ENCODE peak calls at places on chromosomes 2 and 18, in six cellular contexts. H, A, O, V, L and W are unnamed samples.

GRCh38 chr2:204110250-204111183 is 174.0 kb downstream of the ICOS start:
- DNase-seq in V (no peak), L (no peak), H (no peak), A (peak), O (no peak), W (no peak)

GRCh38 chr2:64766841-64767669 is 113.3 kb upstream of the SERTAD2 start:
- DNase-seq in L (no peak), O (no peak), A (no peak), V (peak), H (no peak), W (no peak)

GRCh38 chr2:240387669-240388358 is 47.6 kb upstream of the GPC1 start:
- DNase-seq in H (no peak), A (no peak), V (peak), L (no peak), O (peak), W (no peak)

GRCh38 chr2:58448065-58448507 is 207.0 kb upstream of the FANCL start:
- DNase-seq in L (peak), A (no peak), O (peak), V (peak), H (peak), W (no peak)

GRCh38 chr2:53170463-53170862 is 597.1 kb upstream of the CHAC2 start:
- DNase-seq in L (no peak), H (no peak), A (no peak), O (no peak), V (no peak), W (no peak)

GRCh38 chr2:65491381-65491903 is 59.0 kb upstream of the SPRED2 start:
- DNase-seq in H (no peak), O (no peak), V (no peak), L (no peak), A (no peak), W (no peak)

GRCh38 chr2:72027426-72028161 is 120.1 kb downstream of the CYP26B1 start:
- DNase-seq in H (peak), L (no peak), O (no peak), V (no peak), A (no peak), W (no peak)

GRCh38 chr18:35331367-35332087 is 12.7 kb downstream of the ZNF24 start:
- DNase-seq in O (no peak), V (no peak), A (no peak), L (no peak), H (no peak), W (no peak)

GRCh38 chr2:219457784-219458369 is 23.2 kb downstream of the SPEG start:
- DNase-seq in L (no peak), H (no peak), A (no peak), V (no peak), O (no peak), W (no peak)

GRCh38 chr2:240921319-240922233 is 15.4 kb downstream of the CROCC2 start:
- DNase-seq in V (no peak), A (no peak), L (no peak), O (no peak), H (peak), W (no peak)

GRCh38 chr18:31138709-31139108 is 23.9 kb downstream of the DSC1 start:
- DNase-seq in A (no peak), L (no peak), V (no peak), H (no peak), O (no peak), W (no peak)

GRCh38 chr18:58578835-58579560 is 49.9 kb downstream of the ALPK2 start:
- DNase-seq in L (no peak), O (peak), V (no peak), A (no peak), H (no peak), W (no peak)

GRCh38 chr2:6905668-6906067 is 11.5 kb upstream of the RNF144A start:
- DNase-seq in V (no peak), L (no peak), H (no peak), A (no peak), O (no peak), W (no peak)

GRCh38 chr2:227862227-227862740 is 9.1 kb upstream of the DAW1 start:
- DNase-seq in O (peak), A (peak), L (no peak), H (no peak), V (peak), W (no peak)

GRCh38 chr2:175964195-175964594 is 37.9 kb downstream of the LNPK start:
- DNase-seq in A (no peak), V (no peak), L (no peak), O (peak), H (no peak), W (no peak)

GRCh38 chr2:152376385-152376784 is 41.4 kb downstream of the FMNL2 start:
- DNase-seq in V (no peak), L (no peak), A (no peak), H (no peak), O (no peak), W (no peak)

GRCh38 chr2:44310287-44310686 is 35.0 kb downstream of the SLC3A1 start:
- DNase-seq in H (no peak), A (no peak), V (no peak), O (no peak), L (no peak), W (no peak)

GRCh38 chr2:95670167-95670566 is 78.4 kb downstream of the TRIM43 start:
- DNase-seq in V (no peak), A (no peak), O (no peak), H (no peak), L (no peak), W (no peak)

GRCh38 chr2:46873632-46874068 is 42.0 kb downstream of the MCFD2 start:
- DNase-seq in H (no peak), V (peak), L (no peak), O (peak), A (no peak), W (no peak)

GRCh38 chr2:232626584-232626983 is 6.8 kb upstream of the EFHD1 start:
- DNase-seq in A (no peak), H (no peak), O (no peak), L (no peak), V (no peak), W (no peak)

GRCh38 chr18:49878567-49878966 is 65.2 kb upstream of the ACAA2 start:
- DNase-seq in O (no peak), V (no peak), L (no peak), H (no peak), A (no peak), W (no peak)

GRCh38 chr18:8301427-8302172 is 307.6 kb upstream of the RAB12 start:
- DNase-seq in O (peak), H (no peak), L (no peak), A (no peak), V (no peak), W (no peak)

GRCh38 chr18:48132993-48133674 is 202.7 kb upstream of the SMAD2 start:
- DNase-seq in H (no peak), A (no peak), L (no peak), V (no peak), O (no peak), W (no peak)

GRCh38 chr2:209331291-209331844 is 92.5 kb upstream of the MAP2 start:
- DNase-seq in V (no peak), L (no peak), H (no peak), O (peak), A (no peak), W (no peak)

GRCh38 chr18:10839401-10839800 is 310.0 kb downstream of the PIEZO2 start:
- DNase-seq in L (no peak), A (no peak), O (no peak), H (no peak), V (no peak), W (no peak)

GRCh38 chr2:180124273-180124881 is 117.3 kb upstream of the CWC22 start:
- DNase-seq in A (peak), L (peak), O (peak), V (peak), H (no peak), W (no peak)

GRCh38 chr2:220969348-220969747 is 602.8 kb downstream of the EPHA4 start:
- DNase-seq in H (no peak), A (no peak), V (no peak), L (no peak), O (no peak), W (no peak)

GRCh38 chr2:240255811-240256703 is 115.6 kb upstream of the OTOS start:
- DNase-seq in A (no peak), L (no peak), O (peak), H (no peak), V (no peak), W (no peak)

GRCh38 chr2:14018620-14019019 is 613.9 kb upstream of the LRATD1 start:
- DNase-seq in V (no peak), O (no peak), A (no peak), L (no peak), H (no peak), W (no peak)

GRCh38 chr2:162293122-162293781 is 25.2 kb downstream of the IFIH1 start:
- DNase-seq in H (no peak), A (no peak), V (no peak), L (no peak), O (no peak), W (no peak)

GRCh38 chr2:20643060-20643459 is 7.8 kb downstream of the HS1BP3 start:
- DNase-seq in H (no peak), L (no peak), A (no peak), V (no peak), O (no peak), W (no peak)

GRCh38 chr2:20643826-20644225 is 7.1 kb downstream of the HS1BP3 start:
- DNase-seq in H (no peak), V (peak), A (no peak), L (no peak), O (no peak), W (no peak)

GRCh38 chr2:20640411-20641122 is 10.3 kb downstream of the HS1BP3 start:
- DNase-seq in O (no peak), A (no peak), L (no peak), V (no peak), H (no peak), W (no peak)

GRCh38 chr2:20642026-20642971 is 8.6 kb downstream of the HS1BP3 start:
- DNase-seq in V (peak), A (peak), O (peak), H (peak), L (no peak), W (peak)

DNA sequence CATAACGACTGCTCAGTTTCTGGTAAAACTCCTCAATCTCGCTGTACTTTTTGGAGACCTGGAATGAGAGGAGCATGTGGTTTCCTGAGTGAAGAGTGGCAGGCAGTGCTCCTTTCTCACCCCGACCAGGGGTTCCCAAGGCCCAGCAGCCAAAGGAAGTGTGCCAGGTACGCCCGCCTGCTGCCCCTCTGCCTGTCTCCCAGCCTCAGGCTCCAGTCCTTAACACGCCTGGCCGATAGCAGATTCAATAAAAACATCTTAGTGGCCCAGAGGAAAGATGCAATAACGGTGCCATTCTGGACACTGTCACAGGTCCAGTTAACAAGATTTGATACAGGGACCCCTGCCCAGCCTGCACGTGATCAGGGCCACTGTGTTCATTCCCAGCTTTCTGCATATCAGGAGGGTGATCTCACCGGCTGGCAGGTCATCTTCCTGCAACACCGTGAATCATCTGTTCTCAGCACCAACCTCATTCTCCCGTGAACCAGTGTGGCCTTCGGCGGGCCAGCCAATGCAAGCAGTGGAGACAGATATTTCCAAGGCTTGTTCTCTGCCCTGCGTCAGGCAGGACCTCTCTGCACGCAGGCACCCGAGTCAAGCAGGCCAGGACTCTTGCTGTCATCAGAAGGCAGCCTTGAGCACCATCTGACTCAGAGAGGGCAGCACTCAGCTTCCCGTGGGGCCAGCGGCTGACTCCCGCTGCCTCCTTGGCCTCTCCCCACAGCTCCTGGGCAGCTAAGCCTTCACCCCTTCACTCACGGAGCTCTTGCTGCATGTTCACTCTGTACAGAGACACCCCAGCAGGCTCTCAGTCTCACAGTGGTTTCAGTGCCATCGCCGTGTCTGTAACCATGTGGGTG is 9.5 kb downstream of the HS1BP3 start:
- DNase-seq in V (no peak), O (no peak), A (no peak), H (no peak), L (no peak), W (no peak)
- TF ChIP-seq TAF1 in V (no peak), O (no peak), A (no peak), H (no peak), L (no peak), W (no peak)

GRCh38 chr2:105369777-105370690 is 28.8 kb downstream of the FHL2 start:
- DNase-seq in A (peak), V (peak), O (peak), L (peak), H (peak), W (peak)
- TF ChIP-seq POLR2AphosphoS5 in A (no peak), V (peak), O (no peak), L (no peak), H (no peak), W (no peak)

DNA sequence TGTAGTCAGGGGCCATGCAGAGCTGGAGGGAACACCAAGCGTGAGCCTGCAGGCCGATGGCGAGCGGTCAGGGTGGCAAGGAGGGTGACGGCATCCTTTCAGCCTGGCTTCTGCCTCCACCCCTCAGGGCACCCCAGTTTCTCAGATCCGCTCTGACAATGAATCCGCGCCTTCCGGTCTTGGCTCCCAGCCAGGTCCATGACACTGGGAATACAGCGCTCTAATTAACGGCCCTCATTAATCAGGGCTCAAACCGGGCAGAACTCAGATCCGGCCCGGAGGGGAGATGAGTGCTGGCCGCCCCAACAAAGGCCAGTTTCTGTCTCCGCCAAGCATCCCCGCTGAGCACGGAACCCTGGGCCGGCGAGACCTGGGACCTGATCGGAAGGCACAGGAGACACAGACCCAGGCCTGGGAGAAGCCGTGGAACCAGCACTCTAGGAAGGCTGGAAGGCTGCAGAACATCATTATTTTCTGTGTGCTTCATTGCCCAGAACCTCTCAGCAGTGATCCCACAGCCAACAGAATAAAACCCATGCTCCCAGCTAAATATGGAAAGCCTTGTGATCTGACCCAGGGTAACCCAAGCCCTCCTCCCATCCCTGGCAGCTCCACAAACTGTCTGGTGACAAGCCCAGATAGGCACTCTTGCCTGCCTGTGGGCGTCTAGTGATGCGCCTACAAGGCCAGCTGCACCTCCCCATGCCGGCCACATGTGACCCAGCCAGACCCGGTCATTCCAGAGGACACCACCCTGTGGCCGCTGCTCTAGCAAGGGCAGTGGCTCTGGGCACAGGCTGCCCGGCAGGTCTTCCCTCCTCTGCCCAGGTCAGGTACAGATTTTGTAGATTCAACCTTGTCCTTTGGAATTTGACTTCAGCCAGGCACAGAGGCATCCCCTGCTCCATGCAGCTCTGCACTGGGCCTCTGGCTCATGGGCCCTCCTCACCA is 438.7 kb upstream of the MYT1L start:
- DNase-seq in A (no peak), O (no peak), V (no peak), L (no peak), H (no peak), W (no peak)
- TF ChIP-seq POLR2A in A (no peak), O (no peak), V (no peak), L (no peak), H (no peak), W (no peak)

DNA sequence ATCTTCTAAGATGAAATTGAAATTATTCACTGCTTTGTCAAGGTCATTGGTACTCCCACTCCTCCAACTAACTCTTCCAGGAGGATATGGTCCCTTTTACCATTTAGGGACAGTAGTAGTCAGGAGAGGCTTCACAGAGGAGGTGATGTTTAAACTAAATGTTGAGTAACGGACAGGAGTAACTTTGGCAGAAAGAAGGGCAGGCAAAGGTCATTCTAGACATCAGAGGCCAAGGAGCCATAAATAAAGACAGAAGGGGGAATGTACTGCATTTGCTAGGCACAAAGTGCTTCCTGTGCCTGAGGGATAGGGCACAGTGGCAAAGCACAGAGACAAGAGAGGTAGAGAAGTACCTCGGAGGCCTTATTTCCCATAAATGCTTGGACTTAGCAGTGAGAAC is 14.6 kb upstream of the ACMSD start:
- DNase-seq in H (no peak), V (no peak), L (no peak), A (no peak), O (no peak), W (no peak)
- TF ChIP-seq TAF1 in H (no peak), V (no peak), L (no peak), A (no peak), O (no peak), W (no peak)

GRCh38 chr18:54147439-54147838 is 77.0 kb downstream of the MBD2 start:
- DNase-seq in V (no peak), H (no peak), A (peak), L (peak), O (no peak), W (peak)

GRCh38 chr18:54150226-54150625 is 74.2 kb downstream of the MBD2 start:
- DNase-seq in L (no peak), V (no peak), O (no peak), A (no peak), H (no peak), W (no peak)

GRCh38 chr18:54148678-54149077 is 75.8 kb downstream of the MBD2 start:
- DNase-seq in H (no peak), O (no peak), V (no peak), A (no peak), L (no peak), W (no peak)

GRCh38 chr18:54148151-54148550 is 76.3 kb downstream of the MBD2 start:
- DNase-seq in L (no peak), A (no peak), V (no peak), H (no peak), O (no peak), W (no peak)

DNA sequence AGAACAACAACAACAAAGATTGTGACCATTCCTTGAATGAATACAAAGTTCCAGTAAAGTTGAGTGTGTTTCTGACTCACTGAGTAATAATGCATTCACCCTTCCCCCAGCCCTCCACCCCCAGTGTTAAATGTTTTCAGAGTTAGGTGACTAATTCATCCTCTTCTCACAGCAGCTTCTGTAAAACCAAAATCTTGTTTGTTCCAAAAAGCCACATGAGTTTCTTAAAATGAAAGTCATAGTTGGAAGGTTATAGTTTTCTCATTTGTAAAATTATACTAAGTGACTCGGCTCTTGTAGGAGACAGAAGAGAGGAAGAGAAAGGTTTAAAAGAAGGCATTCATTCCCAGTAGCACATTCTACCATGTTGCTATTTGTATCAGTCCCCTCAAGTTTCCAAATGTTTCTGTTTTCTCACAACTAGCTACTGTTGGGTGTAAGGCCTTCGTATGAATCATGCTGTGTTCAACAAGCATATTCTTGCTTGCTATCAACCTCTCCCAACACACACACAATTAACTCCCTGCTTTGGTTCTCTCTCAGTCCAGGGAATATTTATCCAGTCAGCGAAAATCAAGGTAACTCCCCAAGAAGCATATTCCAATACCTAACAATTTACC is 75.3 kb downstream of the MBD2 start:
- DNase-seq in L (peak), O (peak), H (no peak), V (peak), A (no peak), W (no peak)
- TF ChIP-seq POLR2AphosphoS5 in L (peak), O (no peak), H (no peak), V (no peak), A (no peak), W (no peak)

DNA sequence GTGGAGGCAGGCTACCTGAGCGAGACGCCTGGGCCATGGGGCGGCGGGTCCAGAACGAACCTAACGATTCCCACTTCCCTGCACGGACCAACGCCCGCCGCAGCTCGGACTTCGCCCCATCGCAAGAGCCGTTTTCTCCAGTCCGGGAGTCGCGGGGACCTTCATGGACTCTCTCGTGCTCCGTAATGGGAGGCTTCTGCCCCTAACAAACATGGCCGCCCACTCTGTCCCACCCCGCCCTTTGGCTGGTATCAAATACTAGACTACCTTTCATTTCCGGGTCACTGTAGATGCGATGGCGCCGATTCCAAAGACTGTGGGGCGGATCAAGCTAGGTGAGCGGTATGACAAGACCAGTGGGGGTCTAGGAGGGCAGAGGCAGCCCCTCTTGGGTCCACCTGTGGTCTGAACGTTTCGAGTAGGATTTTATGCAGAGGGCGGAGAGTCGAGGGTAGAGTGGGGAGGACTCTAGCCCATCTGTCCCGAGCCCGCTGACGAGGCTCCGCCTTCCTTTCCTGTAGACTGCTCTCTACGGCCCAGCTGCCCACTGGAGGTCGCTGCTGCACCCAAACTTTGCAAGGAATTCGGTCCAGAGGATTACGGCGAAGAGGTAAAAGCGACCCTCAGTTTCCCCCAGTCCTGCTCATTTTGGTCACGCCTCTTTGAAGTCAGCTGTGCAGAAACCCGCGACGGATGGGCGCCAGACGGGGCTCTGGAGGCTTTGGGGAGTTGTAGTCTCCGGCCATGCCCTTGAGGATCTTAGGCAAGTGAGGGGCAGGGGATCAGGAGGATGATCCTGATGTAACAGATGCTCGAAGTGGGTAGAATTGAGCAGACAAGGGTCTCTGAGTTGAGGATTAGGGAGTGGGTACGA is at the start of the genes CCDC142 and TTC31:
- DNase-seq in H (peak), L (peak), O (peak), V (peak), A (peak), W (peak)
- TF ChIP-seq POLR2A in H (peak), L (peak), O (peak), V (peak), A (peak), W (peak)